ENCODE peak calls at places on chromosomes 1 and 21, in six cellular contexts. B is NCI-H510A; P is Ammon's horn; J is NCI-H2081; W is stimulated activated CD8-positive, alpha-beta memory T cell treated with anti-CD3 and anti-CD28 coated beads, Interleukin-2, amount 100 ng/mL, for 48 hours; V is choroid plexus epithelial cell. N is an unnamed sample.

GRCh38 chr1:41359211-41360073 is 1.8 kb upstream of the FOXO6 start:
- DNase-seq in B (no peak), V (no peak), P (no peak), J (no peak), W (no peak), N (no peak)

GRCh38 chr1:152440635-152441471 is 26.8 kb upstream of the CRNN start:
- DNase-seq in W (peak), J (peak), B (no peak), V (peak), P (peak), N (peak)

GRCh38 chr1:72915581-72915980 is 633.2 kb upstream of the NEGR1 start:
- DNase-seq in W (no peak), V (no peak), P (no peak), B (peak), J (no peak), N (no peak)

GRCh38 chr1:88741413-88741812 is 57.3 kb downstream of the PKN2 start:
- DNase-seq in B (no peak), J (no peak), P (no peak), V (peak), W (no peak), N (no peak)

GRCh38 chr1:51326839-51327238 is 3.5 kb downstream of the TTC39A start:
- DNase-seq in W (no peak), V (no peak), P (no peak), B (no peak), J (no peak), N (no peak)

GRCh38 chr21:33968998-33969353 is 53.4 kb upstream of the ATP5PO start:
- DNase-seq in V (no peak), J (no peak), B (no peak), P (no peak), W (no peak), N (no peak)

GRCh38 chr1:58792851-58793250 is 9.0 kb upstream of the JUN start:
- DNase-seq in B (no peak), V (no peak), J (no peak), P (no peak), W (no peak), N (no peak)

GRCh38 chr1:2314297-2314802 is 77.0 kb downstream of the MORN1 start:
- DNase-seq in V (peak), W (no peak), B (no peak), J (no peak), P (no peak), N (no peak)

GRCh38 chr21:44952116-44952928 is 12.5 kb downstream of the SLX9 start:
- DNase-seq in V (no peak), P (no peak), J (no peak), B (no peak), W (no peak), N (no peak)

GRCh38 chr1:200075522-200075921 is 48.0 kb downstream of the NR5A2 start:
- DNase-seq in J (no peak), P (no peak), W (no peak), B (no peak), V (no peak), N (no peak)

GRCh38 chr1:112674986-112675727 is 698 bp downstream of the MOV10 start:
- DNase-seq in J (peak), W (peak), P (peak), V (no peak), B (peak), N (peak)

GRCh38 chr1:168637350-168637991 is 61.1 kb downstream of the XCL1 start:
- DNase-seq in B (no peak), J (peak), W (no peak), P (peak), V (peak), N (no peak)

GRCh38 chr1:167629681-167630567 is at the start of gene RCSD1:
- DNase-seq in W (peak), B (no peak), J (no peak), P (no peak), V (no peak), N (peak)